ENCODE peak calls at places on chromosomes 12 and 14, in seven cellular contexts. W, T, Z, C, L, Y and U are unnamed samples.

GRCh38 chr14:74516451-74517155 is 23.0 kb downstream of the ISCA2 start:
- DNase-seq in W (no peak), T (no peak), Z (no peak), C (peak), L (peak), Y (peak), U (no peak)

GRCh38 chr14:47167407-47167806 is 508.0 kb downstream of the MDGA2 start:
- DNase-seq in W (no peak), T (no peak), Z (no peak), C (no peak), L (no peak), Y (no peak), U (no peak)

GRCh38 chr12:26058818-26059217 is 66.0 kb downstream of the BHLHE41 start:
- DNase-seq in W (no peak), T (no peak), Z (no peak), C (no peak), L (no peak), Y (no peak), U (peak)

GRCh38 chr14:55744321-55744720 is 164.3 kb downstream of the KTN1 start:
- DNase-seq in W (no peak), T (no peak), Z (no peak), C (no peak), L (no peak), Y (no peak), U (no peak)

GRCh38 chr12:106945261-106945851 is 10.4 kb upstream of the TMEM263 start:
- DNase-seq in W (no peak), T (no peak), Z (no peak), C (no peak), L (peak), Y (no peak), U (no peak)

GRCh38 chr14:101026341-101026740 is 122.8 kb upstream of the RTL1 start:
- DNase-seq in W (no peak), T (no peak), Z (no peak), C (peak), L (no peak), Y (peak), U (no peak)

GRCh38 chr14:87306770-87307169 is 686.2 kb downstream of the GALC start:
- DNase-seq in W (no peak), T (no peak), Z (no peak), C (no peak), L (no peak), Y (no peak), U (no peak)

GRCh38 chr12:123747309-123747708 is 14.8 kb upstream of the DNAH10 start:
- DNase-seq in W (no peak), T (no peak), Z (no peak), C (no peak), L (no peak), Y (no peak), U (no peak)

GRCh38 chr12:106123551-106123991 is 15.2 kb downstream of the NUAK1 start:
- DNase-seq in W (peak), T (peak), Z (peak), C (no peak), L (no peak), Y (no peak), U (no peak)

GRCh38 chr12:80939231-80939950 is 1.7 kb upstream of the LIN7A start:
- DNase-seq in W (no peak), T (no peak), Z (no peak), C (no peak), L (no peak), Y (no peak), U (peak)

GRCh38 chr14:69002069-69002468 is 23.0 kb upstream of the ACTN1 start:
- DNase-seq in W (no peak), T (no peak), Z (no peak), C (no peak), L (peak), Y (no peak), U (peak)

GRCh38 chr14:68585690-68586089 is 207.2 kb downstream of the ZFP36L1 start:
- DNase-seq in W (peak), T (peak), Z (no peak), C (peak), L (no peak), Y (no peak), U (no peak)

GRCh38 chr14:75335588-75335987 is 57.0 kb downstream of the FOS start:
- DNase-seq in W (no peak), T (no peak), Z (no peak), C (no peak), L (no peak), Y (no peak), U (peak)

GRCh38 chr12:121888083-121888477 is 510 bp upstream of the PSMD9 start:
- DNase-seq in W (no peak), T (no peak), Z (no peak), C (no peak), L (no peak), Y (no peak), U (no peak)
- TF ChIP-seq CTCF in W (no peak), T (no peak), Z (no peak), C (no peak), L (no peak), Y (no peak), U (no peak)

GRCh38 chr12:9732966-9733461 is at the start of gene CLECL1:
- DNase-seq in W (no peak), T (no peak), Z (no peak), C (no peak), L (no peak), Y (no peak), U (peak)
- H3K4me3 ChIP-seq in W (no peak), T (no peak), Z (no peak), C (no peak), L (no peak), Y (peak), U (peak)

GRCh38 chr12:54725233-54725843 is 77.2 kb upstream of the DCD start:
- DNase-seq in W (no peak), T (no peak), Z (no peak), C (no peak), L (peak), Y (no peak), U (no peak)
- TF ChIP-seq CTCF in W (no peak), T (peak), Z (no peak), C (no peak), L (peak), Y (peak), U (peak)

GRCh38 chr14:60651051-60651935 is 2.0 kb upstream of the SIX1 start:
- DNase-seq in W (no peak), T (no peak), Z (no peak), C (no peak), L (no peak), Y (no peak), U (no peak)

GRCh38 chr14:60648934-60649814 is at the start of gene SIX1:
- DNase-seq in W (peak), T (peak), Z (no peak), C (peak), L (peak), Y (peak), U (peak)

GRCh38 chr14:60651936-60652673 is 2.8 kb upstream of the SIX1 start:
- DNase-seq in W (no peak), T (no peak), Z (no peak), C (no peak), L (peak), Y (no peak), U (no peak)

GRCh38 chr14:60649815-60650381 is 621 bp upstream of the SIX1 start:
- DNase-seq in W (no peak), T (no peak), Z (no peak), C (no peak), L (peak), Y (no peak), U (no peak)

DNA sequence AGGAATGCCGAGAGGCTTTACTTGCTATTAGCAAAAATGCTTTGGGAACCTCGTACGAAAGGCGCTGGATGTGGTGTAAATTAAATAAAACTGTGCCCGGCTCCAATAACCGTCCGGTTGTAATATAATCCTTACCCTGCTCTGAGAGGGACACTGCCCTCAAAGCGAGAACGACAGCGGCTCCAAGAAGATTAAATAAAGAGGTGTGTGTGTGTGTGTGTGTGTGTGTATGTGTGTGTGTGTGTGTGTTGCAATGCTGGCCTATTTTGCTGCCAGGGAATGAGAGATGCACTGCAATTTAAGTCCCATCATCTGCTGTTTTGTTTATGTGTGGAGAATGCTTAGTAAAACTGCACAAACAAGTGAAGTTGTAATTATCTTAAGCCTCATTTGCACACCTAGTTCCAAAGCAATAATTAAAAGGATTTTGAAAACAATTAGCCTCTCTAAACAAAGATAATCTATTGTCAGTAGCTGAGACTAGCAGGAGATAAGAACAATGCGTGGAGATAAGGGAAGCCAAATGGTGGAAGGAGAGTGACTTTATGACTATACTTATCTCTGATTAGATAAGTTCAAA is 1.2 kb upstream of the SIX1 start:
- DNase-seq in W (no peak), T (no peak), Z (no peak), C (no peak), L (no peak), Y (no peak), U (no peak)
- H3K4me3 ChIP-seq in W (no peak), T (peak), Z (no peak), C (no peak), L (peak), Y (no peak), U (no peak)

DNA sequence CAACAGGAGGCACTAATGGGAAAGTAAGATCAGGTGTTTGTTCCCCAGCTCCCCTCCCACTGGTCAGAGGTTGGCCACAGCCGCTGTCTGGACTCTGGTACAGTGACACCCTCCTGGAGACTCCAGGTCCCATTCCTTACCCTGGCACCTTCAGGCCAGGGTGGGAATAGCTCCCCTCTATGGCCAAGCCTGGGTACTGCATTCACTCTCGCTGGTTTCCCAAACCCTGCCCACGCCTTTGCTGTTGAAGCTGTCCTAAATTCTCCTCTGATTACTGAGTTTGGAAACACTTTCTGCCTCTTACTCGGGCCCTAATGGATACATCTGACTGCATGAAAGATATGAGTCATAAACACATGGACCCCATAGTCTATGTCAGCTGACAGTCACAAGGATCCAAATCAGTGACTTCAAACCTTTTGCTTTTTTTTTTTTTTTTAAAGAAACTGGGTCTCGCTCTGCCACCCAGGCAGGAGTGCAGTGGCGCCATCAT is 17.9 kb downstream of the HRK start:
- DNase-seq in W (no peak), T (peak), Z (no peak), C (no peak), L (peak), Y (no peak), U (no peak)
- TF ChIP-seq CTCF in W (no peak), T (peak), Z (no peak), C (no peak), L (peak), Y (peak), U (peak)

GRCh38 chr12:93365616-93366015 is 12.1 kb upstream of the NUDT4 start:
- DNase-seq in W (no peak), T (no peak), Z (no peak), C (no peak), L (no peak), Y (no peak), U (no peak)
- H3K4me3 ChIP-seq in W (no peak), T (no peak), Z (no peak), C (no peak), L (no peak), Y (no peak), U (no peak)

DNA sequence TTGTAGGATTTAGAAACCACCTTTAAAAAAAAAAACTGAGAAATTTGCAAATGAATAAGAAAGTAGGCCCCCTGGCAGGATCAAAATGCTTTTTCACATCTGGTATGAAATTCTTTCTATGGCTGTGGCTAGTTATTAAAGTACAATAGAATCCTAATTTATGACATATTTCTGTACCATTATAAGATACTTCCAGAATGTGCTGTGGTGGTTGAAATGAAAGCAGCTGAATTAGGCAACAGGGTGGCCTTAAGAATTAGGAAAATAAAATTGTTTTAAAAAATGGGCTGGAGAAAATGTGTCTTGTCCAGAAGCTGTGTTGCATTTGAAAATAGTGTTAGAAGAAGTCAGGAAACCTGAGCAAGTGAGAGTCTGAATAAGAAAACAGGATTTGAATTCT is 85.9 kb upstream of the PDE3A start:
- DNase-seq in W (no peak), T (no peak), Z (no peak), C (no peak), L (peak), Y (no peak), U (no peak)
- TF ChIP-seq CTCF in W (no peak), T (no peak), Z (no peak), C (no peak), L (no peak), Y (no peak), U (no peak)

GRCh38 chr14:30961330-30961729 is 64.1 kb upstream of the AP4S1 start:
- DNase-seq in W (no peak), T (no peak), Z (no peak), C (no peak), L (no peak), Y (no peak), U (no peak)

GRCh38 chr14:30971586-30971985 is 53.9 kb upstream of the AP4S1 start:
- DNase-seq in W (no peak), T (no peak), Z (no peak), C (no peak), L (no peak), Y (no peak), U (no peak)

DNA sequence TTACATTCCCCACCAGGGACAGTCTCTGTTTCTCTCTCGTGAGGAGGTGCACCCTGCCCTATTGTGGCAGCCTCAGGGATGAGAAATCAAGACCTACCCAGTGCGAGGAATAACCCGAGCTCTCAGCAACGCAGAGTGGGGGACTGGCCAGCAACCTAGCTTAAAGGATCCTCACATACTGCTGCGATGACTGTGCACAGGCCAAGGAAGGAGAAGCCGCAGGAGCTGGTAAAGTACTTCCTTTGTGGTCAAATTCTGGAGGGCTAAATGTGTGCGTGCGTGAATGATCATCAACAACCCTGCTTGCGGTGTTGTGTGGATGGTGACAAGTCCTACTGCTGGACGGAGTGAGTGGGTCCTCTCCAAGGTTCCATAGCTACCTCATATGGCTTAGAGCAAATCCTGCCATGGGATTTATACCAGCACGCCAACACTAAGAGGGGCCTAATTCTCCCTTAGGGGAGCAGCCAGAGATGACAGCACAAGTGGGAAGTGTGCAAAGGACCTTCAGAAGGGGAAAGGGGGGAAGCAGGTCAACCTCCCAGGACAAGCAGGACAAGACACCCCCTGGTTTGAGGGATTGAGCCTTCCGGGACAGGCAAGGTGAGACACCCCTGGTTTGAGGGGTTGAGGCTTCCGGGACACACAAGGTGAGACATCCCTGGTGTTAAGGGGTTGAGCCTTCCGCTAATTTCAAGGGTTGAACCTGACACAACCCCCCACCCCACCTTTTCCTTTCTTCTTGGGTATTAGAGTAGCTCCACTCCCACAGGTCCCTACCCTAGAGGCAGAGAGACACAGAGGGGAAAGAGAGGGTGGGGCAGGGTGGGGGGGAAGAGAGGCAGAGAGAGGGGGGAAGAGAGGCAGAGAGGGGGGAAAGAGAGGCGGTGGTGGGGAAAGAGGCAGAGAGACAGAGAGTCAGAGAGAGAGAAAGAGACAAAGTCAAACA is 58.8 kb upstream of the AP4S1 start:
- DNase-seq in W (no peak), T (no peak), Z (no peak), C (no peak), L (no peak), Y (no peak), U (no peak)
- H3K4me3 ChIP-seq in W (no peak), T (no peak), Z (no peak), C (no peak), L (no peak), Y (no peak), U (no peak)

GRCh38 chr12:52441320-52441911 is 7.2 kb upstream of the KRT75 start:
- DNase-seq in W (no peak), T (no peak), Z (no peak), C (no peak), L (no peak), Y (no peak), U (no peak)

GRCh38 chr12:52443966-52444365 is 8.0 kb downstream of the KRT6B start:
- DNase-seq in W (no peak), T (no peak), Z (no peak), C (no peak), L (no peak), Y (no peak), U (no peak)

GRCh38 chr12:52444647-52445595 is 7.0 kb downstream of the KRT6B start:
- DNase-seq in W (no peak), T (no peak), Z (no peak), C (no peak), L (no peak), Y (no peak), U (no peak)

GRCh38 chr12:52440821-52441319 is 6.7 kb upstream of the KRT75 start:
- DNase-seq in W (no peak), T (no peak), Z (no peak), C (no peak), L (no peak), Y (no peak), U (no peak)

DNA sequence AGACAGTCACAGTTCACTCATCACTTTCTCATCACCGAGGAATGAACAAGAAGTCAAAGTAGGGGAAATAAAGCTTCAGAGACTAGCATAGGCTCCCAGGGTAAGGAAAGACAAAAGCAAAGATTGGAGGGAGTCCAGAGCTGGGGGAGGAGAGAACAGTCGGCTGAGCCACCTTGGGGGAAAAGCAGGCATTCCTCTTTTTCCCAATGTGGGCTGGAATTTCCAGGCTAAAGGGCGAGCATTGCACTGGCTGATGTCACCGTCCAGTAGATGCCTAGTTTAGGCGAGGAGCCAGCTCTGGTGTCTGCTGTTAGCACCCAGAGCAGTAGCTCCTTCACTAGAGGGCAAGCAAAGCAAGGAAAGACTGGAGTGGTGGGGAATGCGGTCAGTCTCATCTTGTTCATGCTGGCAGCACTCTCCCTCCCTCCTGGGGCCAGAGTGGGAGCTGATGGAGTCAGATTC is 8.5 kb upstream of the KRT75 start:
- DNase-seq in W (no peak), T (no peak), Z (no peak), C (no peak), L (peak), Y (no peak), U (no peak)
- TF ChIP-seq CTCF in W (no peak), T (peak), Z (no peak), C (no peak), L (no peak), Y (no peak), U (no peak)